ENCODE peak calls at places on chromosome 14, in five cellular contexts. One of them, this sample, is unnamed.

GRCh38 chr14:22892488-22892887 is 9.5 kb downstream of the REM2 start:
- DNase-seq in iPS-NIHi11: no peak
- DNase-seq in stromal cell of bone marrow: no peak
- DNase-seq in HCT116: no peak
- DNase-seq in aorta: no peak
- DNase-seq in this sample: no peak

GRCh38 chr14:72726444-72726843 is 167.5 kb downstream of the DPF3 start:
- DNase-seq in stromal cell of bone marrow: no peak
- DNase-seq in iPS-NIHi11: no peak
- DNase-seq in HCT116: no peak
- DNase-seq in aorta: no peak
- DNase-seq in this sample: no peak

GRCh38 chr14:71071042-71071441 is 163.8 kb downstream of the PCNX1 start:
- DNase-seq in stromal cell of bone marrow: no peak
- DNase-seq in HCT116: no peak
- DNase-seq in iPS-NIHi11: no peak
- DNase-seq in aorta: no peak
- DNase-seq in this sample: no peak

GRCh38 chr14:52987514-52987913 is 36.7 kb upstream of the FERMT2 start:
- DNase-seq in HCT116: no peak
- DNase-seq in iPS-NIHi11: no peak
- DNase-seq in aorta: no peak
- DNase-seq in stromal cell of bone marrow: no peak
- DNase-seq in this sample: no peak

GRCh38 chr14:76584271-76584702 is 177.0 kb upstream of the VASH1 start:
- DNase-seq in stromal cell of bone marrow: no peak
- DNase-seq in aorta: no peak
- DNase-seq in HCT116: no peak
- DNase-seq in iPS-NIHi11: peak
- DNase-seq in this sample: no peak

GRCh38 chr14:100708349-100709217 is 18.1 kb upstream of the DLK1 start:
- DNase-seq in stromal cell of bone marrow: no peak
- DNase-seq in aorta: no peak
- DNase-seq in iPS-NIHi11: peak
- DNase-seq in HCT116: peak
- DNase-seq in this sample: no peak

GRCh38 chr14:51828017-51828797 is 32.2 kb upstream of the GNG2 start:
- DNase-seq in stromal cell of bone marrow: no peak
- DNase-seq in HCT116: peak
- DNase-seq in aorta: no peak
- DNase-seq in iPS-NIHi11: peak
- DNase-seq in this sample: no peak

GRCh38 chr14:24992624-24993360 is 57.2 kb downstream of the STXBP6 start:
- DNase-seq in aorta: no peak
- DNase-seq in HCT116: no peak
- DNase-seq in iPS-NIHi11: no peak
- DNase-seq in stromal cell of bone marrow: no peak
- DNase-seq in this sample: no peak

GRCh38 chr14:93049295-93049694 is 66.4 kb downstream of the ITPK1 start:
- DNase-seq in HCT116: no peak
- DNase-seq in iPS-NIHi11: no peak
- DNase-seq in stromal cell of bone marrow: no peak
- DNase-seq in aorta: no peak
- DNase-seq in this sample: no peak

GRCh38 chr14:67359319-67359774 is 257 bp downstream of the ATP6V1D start:
- DNase-seq in HCT116: no peak
- DNase-seq in aorta: peak
- DNase-seq in stromal cell of bone marrow: peak
- DNase-seq in iPS-NIHi11: peak
- DNase-seq in this sample: peak

GRCh38 chr14:94663965-94664704 is 51.9 kb downstream of the SERPINA3 start:
- DNase-seq in HCT116: no peak
- DNase-seq in iPS-NIHi11: no peak
- DNase-seq in stromal cell of bone marrow: no peak
- DNase-seq in aorta: no peak
- DNase-seq in this sample: no peak

GRCh38 chr14:69719501-69719951 is 47.4 kb upstream of the SRSF5 start:
- DNase-seq in iPS-NIHi11: no peak
- DNase-seq in aorta: no peak
- DNase-seq in HCT116: no peak
- DNase-seq in stromal cell of bone marrow: peak
- DNase-seq in this sample: no peak

GRCh38 chr14:101225116-101225728 is 321.7 kb upstream of the RTL1 start:
- DNase-seq in iPS-NIHi11: no peak
- DNase-seq in HCT116: no peak
- DNase-seq in aorta: no peak
- DNase-seq in stromal cell of bone marrow: no peak
- DNase-seq in this sample: no peak

GRCh38 chr14:24317141-24317927 is 6.0 kb downstream of the LTB4R start:
- DNase-seq in aorta: no peak
- DNase-seq in iPS-NIHi11: no peak
- DNase-seq in stromal cell of bone marrow: peak
- DNase-seq in HCT116: no peak
- DNase-seq in this sample: no peak

GRCh38 chr14:100030441-100031153 is 34.6 kb upstream of the EVL start:
- DNase-seq in stromal cell of bone marrow: peak
- DNase-seq in iPS-NIHi11: no peak
- DNase-seq in HCT116: no peak
- DNase-seq in aorta: no peak
- DNase-seq in this sample: peak

This sample was measured in HS-27A.